ENCODE peak calls at places on chromosome 14, in four cellular contexts. C, Y, H and I are unnamed samples. For H3K79me2, the result is how much of the 10 kb centered on the place peaks cover.

GRCh38 chr14:66087231-66087630 is 398.9 kb upstream of the CCDC196 start:
- DNase-seq in C (no peak), Y (no peak), H (peak), I (peak)

GRCh38 chr14:68576031-68576430 is 216.8 kb downstream of the ZFP36L1 start:
- DNase-seq in Y (no peak), C (no peak), H (no peak), I (no peak)

GRCh38 chr14:95465358-95465757 is 51.1 kb downstream of the SYNE3 start:
- DNase-seq in C (no peak), H (no peak), Y (no peak), I (no peak)

GRCh38 chr14:31893156-31893813 is 183.8 kb upstream of the ARHGAP5 start:
- DNase-seq in Y (no peak), C (no peak), H (no peak), I (no peak)

GRCh38 chr14:54168489-54168888 is 211.9 kb upstream of the BMP4 start:
- DNase-seq in Y (no peak), H (no peak), C (no peak), I (no peak)

GRCh38 chr14:22472935-22473854 is 115.8 kb downstream of the DAD1 start:
- DNase-seq in H (peak), Y (peak), C (peak), I (peak)

GRCh38 chr14:94499673-94500072 is 9.6 kb downstream of the SERPINA12 start:
- DNase-seq in Y (no peak), H (no peak), C (no peak), I (no peak)

GRCh38 chr14:104211741-104212140 is 73.4 kb downstream of the KIF26A start:
- DNase-seq in C (no peak), Y (no peak), H (no peak), I (no peak)

GRCh38 chr14:85587152-85587697 is 57.3 kb downstream of the FLRT2 start:
- DNase-seq in Y (no peak), C (no peak), H (no peak), I (no peak)

GRCh38 chr14:98136420-98136819 is 1135.6 kb downstream of the BCL11B start:
- DNase-seq in C (no peak), H (no peak), Y (no peak), I (no peak)

GRCh38 chr14:51627313-51627712 is 24.4 kb upstream of the FRMD6 start:
- DNase-seq in H (no peak), Y (no peak), C (no peak), I (no peak)
- H3K4me2 ChIP-seq in H (no peak), Y (no peak), C (no peak), I (no peak)

DNA sequence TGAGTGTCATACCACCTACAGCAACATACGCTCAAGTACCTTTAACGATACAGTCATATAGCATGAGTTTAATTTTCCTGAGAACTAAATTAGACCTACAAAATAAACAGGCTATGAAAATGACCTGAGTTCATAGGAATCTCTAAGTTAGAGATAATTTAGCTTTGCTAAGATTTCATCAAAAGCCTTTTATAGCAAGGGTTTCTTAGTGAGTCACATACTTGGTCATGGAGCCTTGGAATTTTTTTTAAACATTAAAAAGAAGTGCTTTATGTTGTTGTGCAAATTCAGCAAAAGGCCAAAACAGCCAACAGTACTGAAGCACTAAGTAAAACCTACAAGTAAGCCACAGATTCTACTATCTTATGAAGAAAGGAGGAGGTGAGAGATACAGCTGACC is 93.6 kb upstream of the FERMT2 start:
- DNase-seq in C (no peak), Y (no peak), H (peak), I (no peak)
- H4K8ac ChIP-seq in C (no peak), Y (no peak), H (no peak), I (no peak)

GRCh38 chr14:91354979-91355685 is 62.5 kb downstream of the CCDC88C start:
- DNase-seq in C (peak), H (no peak), Y (peak), I (no peak)

GRCh38 chr14:91357272-91357671 is 60.3 kb downstream of the CCDC88C start:
- DNase-seq in H (no peak), C (no peak), Y (no peak), I (no peak)

GRCh38 chr14:91354221-91354916 is 63.3 kb downstream of the CCDC88C start:
- DNase-seq in H (no peak), Y (no peak), C (no peak), I (no peak)

GRCh38 chr14:91357731-91358319 is 59.8 kb downstream of the CCDC88C start:
- DNase-seq in Y (no peak), C (no peak), H (no peak), I (no peak)

DNA sequence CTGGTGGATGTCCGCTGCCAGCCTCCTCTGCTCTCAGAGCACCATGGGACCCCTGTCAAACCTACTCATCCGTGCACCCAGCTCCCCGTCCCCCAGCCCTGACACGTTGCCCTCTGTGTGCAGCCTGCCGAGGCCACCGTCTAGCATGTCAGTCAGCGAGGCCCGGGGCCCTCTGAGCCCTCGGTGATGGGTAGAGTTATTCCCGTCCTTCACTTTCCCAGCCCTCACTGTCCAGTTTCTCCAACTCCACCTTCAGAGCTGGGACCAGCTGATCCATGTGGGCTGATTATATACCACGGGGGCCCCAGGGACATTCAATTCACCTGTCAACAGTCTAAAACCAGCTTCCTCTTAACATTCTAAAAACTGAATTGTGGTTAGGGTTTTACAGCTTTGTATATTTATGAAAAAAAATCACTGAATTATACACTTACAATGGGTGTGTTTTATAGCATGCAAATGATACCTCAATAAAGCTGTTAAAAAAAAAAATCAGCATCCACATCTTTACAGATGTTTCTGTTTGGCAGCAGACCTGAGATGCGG is 61.3 kb downstream of the CCDC88C start:
- DNase-seq in Y (no peak), C (no peak), H (no peak), I (no peak)
- H3K79me2 ChIP-seq in Y (under half), C (under half), H (under half), I (under half)

DNA sequence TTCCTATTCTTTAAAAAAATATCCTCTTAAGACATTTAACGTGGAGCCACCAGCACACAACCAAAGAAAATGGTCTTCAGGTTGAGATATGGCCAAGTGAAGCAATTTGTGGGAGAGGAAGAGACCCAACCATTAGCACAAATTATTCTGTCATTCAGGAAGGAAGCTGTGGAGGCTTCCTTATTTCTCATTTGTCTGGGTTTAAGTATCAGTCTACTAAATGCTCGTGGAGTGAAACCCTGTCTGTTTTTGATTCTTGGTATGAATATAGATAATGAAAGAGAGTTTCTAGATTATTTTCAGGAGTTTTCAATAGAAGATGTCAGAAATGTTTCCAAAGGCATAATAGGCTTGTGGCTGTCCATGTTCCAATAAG is 125.1 kb downstream of the GPR65 start:
- DNase-seq in Y (no peak), C (no peak), H (no peak), I (no peak)
- H3K4me2 ChIP-seq in Y (no peak), C (no peak), H (peak), I (no peak)

GRCh38 chr14:89618821-89619551 is 202.0 kb upstream of the FOXN3 start:
- DNase-seq in C (peak), Y (peak), H (peak), I (peak)
- H4K8ac ChIP-seq in C (no peak), Y (peak), H (peak), I (no peak)